ENCODE peak calls at places on chromosomes 2 and 18, in seven cellular contexts. One of them, this sample, is unnamed.

GRCh38 chr2:20563833-20564232 is 87.1 kb downstream of the HS1BP3 start:
- DNase-seq in CD8-positive, alpha-beta T cell: no peak
- DNase-seq in NCI-H774: no peak
- DNase-seq in cardiac muscle cell: peak; percentile 26
- DNase-seq in activated CD8-positive, alpha-beta T cell treated with anti-CD3 and anti-CD28 coated beads, Interleukin-2, amount 10 ng/mL, durations not matched to agents 7 days and 5 days: no peak
- DNase-seq in NCI-H1092 treated with DMSO at 0.1 percent for 48 hours: no peak
- DNase-seq in SW480: no peak
- DNase-seq in this sample: no peak

GRCh38 chr2:118861242-118861641 is 13.8 kb upstream of the EN1 start:
- DNase-seq in CD8-positive, alpha-beta T cell: no peak
- DNase-seq in NCI-H774: no peak
- DNase-seq in cardiac muscle cell: no peak
- DNase-seq in activated CD8-positive, alpha-beta T cell treated with anti-CD3 and anti-CD28 coated beads, Interleukin-2, amount 10 ng/mL, durations not matched to agents 7 days and 5 days: no peak
- DNase-seq in NCI-H1092 treated with DMSO at 0.1 percent for 48 hours: no peak
- DNase-seq in SW480: no peak
- DNase-seq in this sample: no peak

GRCh38 chr2:130286983-130287655 is 55.6 kb upstream of the IMP4 start:
- DNase-seq in CD8-positive, alpha-beta T cell: no peak
- DNase-seq in NCI-H774: no peak
- DNase-seq in cardiac muscle cell: no peak
- DNase-seq in activated CD8-positive, alpha-beta T cell treated with anti-CD3 and anti-CD28 coated beads, Interleukin-2, amount 10 ng/mL, durations not matched to agents 7 days and 5 days: no peak
- DNase-seq in NCI-H1092 treated with DMSO at 0.1 percent for 48 hours: no peak
- DNase-seq in SW480: no peak
- DNase-seq in this sample: no peak

GRCh38 chr18:8946046-8946838 is 156.3 kb upstream of the NDUFV2 start:
- DNase-seq in CD8-positive, alpha-beta T cell: no peak
- DNase-seq in NCI-H774: no peak
- DNase-seq in cardiac muscle cell: peak; percentile 95
- DNase-seq in activated CD8-positive, alpha-beta T cell treated with anti-CD3 and anti-CD28 coated beads, Interleukin-2, amount 10 ng/mL, durations not matched to agents 7 days and 5 days: no peak
- DNase-seq in NCI-H1092 treated with DMSO at 0.1 percent for 48 hours: no peak
- DNase-seq in SW480: peak; percentile 63
- DNase-seq in this sample: no peak

GRCh38 chr18:36724591-36725001 is 104.2 kb downstream of the TPGS2 start:
- DNase-seq in CD8-positive, alpha-beta T cell: no peak
- DNase-seq in NCI-H774: no peak
- DNase-seq in cardiac muscle cell: peak; percentile 62
- DNase-seq in activated CD8-positive, alpha-beta T cell treated with anti-CD3 and anti-CD28 coated beads, Interleukin-2, amount 10 ng/mL, durations not matched to agents 7 days and 5 days: no peak
- DNase-seq in NCI-H1092 treated with DMSO at 0.1 percent for 48 hours: no peak
- DNase-seq in SW480: no peak
- DNase-seq in this sample: no peak

GRCh38 chr2:234571620-234572407 is 74.9 kb upstream of the ARL4C start:
- DNase-seq in CD8-positive, alpha-beta T cell: no peak
- DNase-seq in NCI-H774: no peak
- DNase-seq in cardiac muscle cell: no peak
- DNase-seq in activated CD8-positive, alpha-beta T cell treated with anti-CD3 and anti-CD28 coated beads, Interleukin-2, amount 10 ng/mL, durations not matched to agents 7 days and 5 days: no peak
- DNase-seq in NCI-H1092 treated with DMSO at 0.1 percent for 48 hours: no peak
- DNase-seq in SW480: no peak
- DNase-seq in this sample: no peak

GRCh38 chr2:172135446-172135845 is 32.7 kb upstream of the DLX2 start:
- DNase-seq in CD8-positive, alpha-beta T cell: no peak
- DNase-seq in NCI-H774: no peak
- DNase-seq in cardiac muscle cell: no peak
- DNase-seq in activated CD8-positive, alpha-beta T cell treated with anti-CD3 and anti-CD28 coated beads, Interleukin-2, amount 10 ng/mL, durations not matched to agents 7 days and 5 days: no peak
- DNase-seq in NCI-H1092 treated with DMSO at 0.1 percent for 48 hours: no peak
- DNase-seq in SW480: no peak
- DNase-seq in this sample: no peak

GRCh38 chr2:152097291-152098032 is 1.4 kb downstream of the CACNB4 start:
- DNase-seq in CD8-positive, alpha-beta T cell: no peak
- DNase-seq in NCI-H774: no peak
- DNase-seq in cardiac muscle cell: peak; percentile 30
- DNase-seq in activated CD8-positive, alpha-beta T cell treated with anti-CD3 and anti-CD28 coated beads, Interleukin-2, amount 10 ng/mL, durations not matched to agents 7 days and 5 days: no peak
- DNase-seq in NCI-H1092 treated with DMSO at 0.1 percent for 48 hours: no peak
- DNase-seq in SW480: peak; percentile 86
- DNase-seq in this sample: no peak

GRCh38 chr18:71027531-71027930 is 738.7 kb downstream of the SOCS6 start:
- DNase-seq in CD8-positive, alpha-beta T cell: no peak
- DNase-seq in NCI-H774: no peak
- DNase-seq in cardiac muscle cell: no peak
- DNase-seq in activated CD8-positive, alpha-beta T cell treated with anti-CD3 and anti-CD28 coated beads, Interleukin-2, amount 10 ng/mL, durations not matched to agents 7 days and 5 days: no peak
- DNase-seq in NCI-H1092 treated with DMSO at 0.1 percent for 48 hours: no peak
- DNase-seq in SW480: no peak
- DNase-seq in this sample: no peak

GRCh38 chr2:44748-45341 is 1.5 kb downstream of the FAM110C start:
- DNase-seq in CD8-positive, alpha-beta T cell: no peak
- DNase-seq in NCI-H774: no peak
- DNase-seq in cardiac muscle cell: no peak
- DNase-seq in activated CD8-positive, alpha-beta T cell treated with anti-CD3 and anti-CD28 coated beads, Interleukin-2, amount 10 ng/mL, durations not matched to agents 7 days and 5 days: no peak
- DNase-seq in NCI-H1092 treated with DMSO at 0.1 percent for 48 hours: no peak
- DNase-seq in SW480: no peak
- DNase-seq in this sample: no peak

GRCh38 chr2:238169708-238170251 is 11.0 kb downstream of the ERFE start:
- DNase-seq in CD8-positive, alpha-beta T cell: no peak
- DNase-seq in NCI-H774: no peak
- DNase-seq in cardiac muscle cell: peak; percentile 97
- DNase-seq in activated CD8-positive, alpha-beta T cell treated with anti-CD3 and anti-CD28 coated beads, Interleukin-2, amount 10 ng/mL, durations not matched to agents 7 days and 5 days: no peak
- DNase-seq in NCI-H1092 treated with DMSO at 0.1 percent for 48 hours: no peak
- DNase-seq in SW480: no peak
- DNase-seq in this sample: no peak

GRCh38 chr2:127575185-127575765 is 39.8 kb downstream of the MYO7B start:
- DNase-seq in CD8-positive, alpha-beta T cell: peak; percentile 5
- DNase-seq in NCI-H774: no peak
- DNase-seq in cardiac muscle cell: no peak
- DNase-seq in activated CD8-positive, alpha-beta T cell treated with anti-CD3 and anti-CD28 coated beads, Interleukin-2, amount 10 ng/mL, durations not matched to agents 7 days and 5 days: no peak
- DNase-seq in NCI-H1092 treated with DMSO at 0.1 percent for 48 hours: no peak
- DNase-seq in SW480: no peak
- DNase-seq in this sample: no peak

GRCh38 chr2:28906821-28907220 is 12.4 kb downstream of the WDR43 start:
- DNase-seq in CD8-positive, alpha-beta T cell: no peak
- DNase-seq in NCI-H774: no peak
- DNase-seq in cardiac muscle cell: no peak
- DNase-seq in activated CD8-positive, alpha-beta T cell treated with anti-CD3 and anti-CD28 coated beads, Interleukin-2, amount 10 ng/mL, durations not matched to agents 7 days and 5 days: no peak
- DNase-seq in NCI-H1092 treated with DMSO at 0.1 percent for 48 hours: no peak
- DNase-seq in SW480: no peak
- DNase-seq in this sample: no peak

GRCh38 chr2:44682459-44682858 is 259.0 kb upstream of the SIX3 start:
- DNase-seq in CD8-positive, alpha-beta T cell: no peak
- DNase-seq in NCI-H774: no peak
- DNase-seq in cardiac muscle cell: no peak
- DNase-seq in activated CD8-positive, alpha-beta T cell treated with anti-CD3 and anti-CD28 coated beads, Interleukin-2, amount 10 ng/mL, durations not matched to agents 7 days and 5 days: no peak
- DNase-seq in NCI-H1092 treated with DMSO at 0.1 percent for 48 hours: no peak
- DNase-seq in SW480: no peak
- DNase-seq in this sample: no peak

GRCh38 chr18:76656925-76657324 is 161.9 kb upstream of the ZNF516 start:
- DNase-seq in CD8-positive, alpha-beta T cell: no peak
- DNase-seq in NCI-H774: no peak
- DNase-seq in cardiac muscle cell: no peak
- DNase-seq in activated CD8-positive, alpha-beta T cell treated with anti-CD3 and anti-CD28 coated beads, Interleukin-2, amount 10 ng/mL, durations not matched to agents 7 days and 5 days: no peak
- DNase-seq in NCI-H1092 treated with DMSO at 0.1 percent for 48 hours: no peak
- DNase-seq in SW480: no peak
- DNase-seq in this sample: no peak

GRCh38 chr2:227906991-227907390 is 35.6 kb downstream of the DAW1 start:
- DNase-seq in CD8-positive, alpha-beta T cell: no peak
- DNase-seq in NCI-H774: no peak
- DNase-seq in cardiac muscle cell: peak; percentile 51
- DNase-seq in activated CD8-positive, alpha-beta T cell treated with anti-CD3 and anti-CD28 coated beads, Interleukin-2, amount 10 ng/mL, durations not matched to agents 7 days and 5 days: no peak
- DNase-seq in NCI-H1092 treated with DMSO at 0.1 percent for 48 hours: no peak
- DNase-seq in SW480: no peak
- DNase-seq in this sample: no peak

GRCh38 chr2:121665504-121665903 is 16.2 kb upstream of the CLASP1 start:
- DNase-seq in CD8-positive, alpha-beta T cell: no peak
- DNase-seq in NCI-H774: no peak
- DNase-seq in cardiac muscle cell: no peak
- DNase-seq in activated CD8-positive, alpha-beta T cell treated with anti-CD3 and anti-CD28 coated beads, Interleukin-2, amount 10 ng/mL, durations not matched to agents 7 days and 5 days: no peak
- DNase-seq in NCI-H1092 treated with DMSO at 0.1 percent for 48 hours: no peak
- DNase-seq in SW480: no peak
- DNase-seq in this sample: no peak

GRCh38 chr18:68448736-68449135 is 266.2 kb downstream of the TMX3 start:
- DNase-seq in CD8-positive, alpha-beta T cell: no peak
- DNase-seq in NCI-H774: no peak
- DNase-seq in cardiac muscle cell: peak; percentile 63
- DNase-seq in activated CD8-positive, alpha-beta T cell treated with anti-CD3 and anti-CD28 coated beads, Interleukin-2, amount 10 ng/mL, durations not matched to agents 7 days and 5 days: no peak
- DNase-seq in NCI-H1092 treated with DMSO at 0.1 percent for 48 hours: no peak
- DNase-seq in SW480: no peak
- DNase-seq in this sample: no peak

GRCh38 chr2:11376071-11376470 is 31.6 kb upstream of the ROCK2 start:
- DNase-seq in CD8-positive, alpha-beta T cell: no peak
- DNase-seq in NCI-H774: no peak
- DNase-seq in cardiac muscle cell: no peak
- DNase-seq in activated CD8-positive, alpha-beta T cell treated with anti-CD3 and anti-CD28 coated beads, Interleukin-2, amount 10 ng/mL, durations not matched to agents 7 days and 5 days: no peak
- DNase-seq in NCI-H1092 treated with DMSO at 0.1 percent for 48 hours: no peak
- DNase-seq in SW480: no peak
- DNase-seq in this sample: no peak

This sample was measured in DMS153.